ENCODE peak calls at places on chromosomes 4 and X, in eight cellular contexts. A is activated T-cell treated with anti-CD3 and anti-CD28 coated beads for 24 hours; L is activated T-helper 1 cell treated with anti-CD3 and anti-CD28 coated beads, Interleukin-2, amount 50 U/mL, for 16 hours; M is nephron progenitor cell; V is activated CD4-positive, CD25-positive, alpha-beta regulatory T cell; E is AG09309; Q is activated naive CD4-positive, alpha-beta T cell; U is MCF 10A. C is an unnamed sample.

GRCh38 chr4:14259926-14260325 is 632.4 kb upstream of the BOD1L1 start:
- DNase-seq in V (no peak), Q (no peak), A (no peak), M (no peak), L (no peak), E (peak; percentile 10), U (no peak), C (peak; percentile 51)

GRCh38 chr4:26343041-26343403 is 22.2 kb downstream of the RBPJ start:
- DNase-seq in M (no peak), L (no peak), V (no peak), A (no peak), E (no peak), U (no peak), Q (no peak), C (peak; percentile 25)

GRCh38 chr4:145234086-145234694 is 53.8 kb upstream of the OTUD4 start:
- DNase-seq in E (peak; percentile 5), A (peak; percentile 54), M (peak; percentile 54), Q (no peak), V (peak; percentile 1), L (peak; percentile 13), U (peak; percentile 84), C (peak; percentile 42)

GRCh38 chr4:3339566-3339965 is 46.7 kb downstream of the RGS12 start:
- DNase-seq in U (no peak), Q (no peak), M (no peak), L (no peak), A (no peak), E (no peak), V (no peak), C (no peak)

GRCh38 chrX:77003956-77004355 is 443.2 kb upstream of the FGF16 start:
- DNase-seq in A (peak; percentile 26), U (no peak), V (no peak), E (no peak), Q (no peak), M (no peak), L (no peak), C (no peak)

GRCh38 chr4:33650036-33650435 is 2594.3 kb downstream of the ARAP2 start:
- DNase-seq in V (no peak), U (no peak), Q (no peak), L (no peak), M (no peak), E (no peak), A (no peak), C (no peak)

GRCh38 chrX:65451663-65452062 is 82.9 kb downstream of the LAS1L start:
- DNase-seq in E (no peak), L (no peak), A (no peak), U (peak; percentile 44), V (no peak), Q (no peak), M (peak; percentile 10), C (peak; percentile 0)

GRCh38 chrX:74781507-74782034 is 143.7 kb downstream of the NEXMIF start:
- DNase-seq in M (no peak), L (no peak), Q (no peak), E (no peak), A (no peak), U (no peak), V (no peak), C (no peak)

GRCh38 chrX:111585337-111585736 is 73.9 kb downstream of the SERTM2 start:
- DNase-seq in M (peak; percentile 27), E (no peak), Q (no peak), V (no peak), A (no peak), U (no peak), L (no peak), C (no peak)

GRCh38 chr4:75995727-75996126 is 5.0 kb upstream of the SDAD1 start:
- DNase-seq in V (no peak), U (peak; percentile 66), L (no peak), E (peak; percentile 16), Q (no peak), M (peak; percentile 14), A (no peak), C (peak; percentile 36)

GRCh38 chr4:68250151-68250930 is 4.8 kb upstream of the TMPRSS11B start:
- DNase-seq in E (no peak), U (no peak), M (no peak), A (no peak), Q (no peak), V (no peak), L (no peak), C (no peak)

GRCh38 chr4:2768124-2768523 is 12.0 kb upstream of the TNIP2 start:
- DNase-seq in E (no peak), Q (no peak), U (no peak), L (no peak), M (no peak), A (no peak), V (no peak), C (no peak)

GRCh38 chrX:122134291-122134690 is 1049.8 kb upstream of the GRIA3 start:
- DNase-seq in M (no peak), A (no peak), U (no peak), E (no peak), V (no peak), L (no peak), Q (no peak), C (peak; percentile 31)

GRCh38 chr4:71261633-71262121 is 77.1 kb upstream of the SLC4A4 start:
- DNase-seq in Q (no peak), E (no peak), M (no peak), V (no peak), U (no peak), L (no peak), A (no peak), C (no peak)

GRCh38 chr4:165905405-165906027 is 32.5 kb downstream of the TLL1 start:
- DNase-seq in A (no peak), U (peak; percentile 18), L (no peak), M (no peak), Q (no peak), V (no peak), E (no peak), C (no peak)

GRCh38 chr4:183728223-183729068 is 69.4 kb downstream of the TRAPPC11 start:
- DNase-seq in M (no peak), Q (no peak), V (no peak), U (no peak), L (no peak), E (no peak), A (no peak), C (no peak)

GRCh38 chr4:105022811-105023667 is 123.6 kb upstream of the TET2 start:
- DNase-seq in Q (no peak), E (no peak), L (no peak), M (no peak), U (peak; percentile 86), A (no peak), V (no peak), C (no peak)

GRCh38 chrX:11759172-11759460 is 1.1 kb downstream of the MSL3 start:
- DNase-seq in L (no peak), Q (no peak), U (no peak), E (no peak), M (no peak), V (no peak), A (no peak), C (no peak)

GRCh38 chr4:153722036-153722435 is 37.8 kb downstream of the RNF175 start:
- DNase-seq in E (no peak), U (no peak), V (no peak), Q (no peak), M (no peak), A (no peak), L (no peak), C (no peak)

GRCh38 chr4:6271701-6272465 is 2.2 kb downstream of the WFS1 start:
- DNase-seq in M (no peak), L (no peak), Q (no peak), U (no peak), V (no peak), A (no peak), E (no peak), C (no peak)

GRCh38 chr4:79700356-79700755 is 292.3 kb upstream of the GK2 start:
- DNase-seq in M (no peak), U (no peak), L (no peak), A (no peak), Q (no peak), E (no peak), V (no peak), C (no peak)

GRCh38 chr4:24975505-24975904 is 55.2 kb downstream of the LGI2 start:
- DNase-seq in U (no peak), V (no peak), E (no peak), Q (no peak), M (no peak), L (no peak), A (no peak), C (no peak)

GRCh38 chrX:151752847-151753246 is 18.3 kb downstream of the CNGA2 start:
- DNase-seq in E (no peak), M (no peak), U (peak; percentile 33), Q (no peak), A (no peak), V (no peak), L (no peak), C (peak; percentile 32)

GRCh38 chrX:15391850-15392249 is 7.6 kb upstream of the VEGFD start:
- DNase-seq in V (no peak), L (no peak), U (no peak), M (no peak), A (no peak), E (no peak), Q (no peak), C (no peak)

GRCh38 chr4:162727232-162727631 is 439.5 kb downstream of the NAF1 start:
- DNase-seq in U (no peak), M (no peak), A (no peak), E (no peak), L (no peak), Q (no peak), V (no peak), C (no peak)

GRCh38 chr4:22897520-22898108 is 204.9 kb downstream of the GBA3 start:
- DNase-seq in U (peak; percentile 53), L (no peak), V (no peak), E (no peak), M (peak; percentile 48), A (no peak), Q (no peak), C (peak; percentile 1)

GRCh38 chr4:138217567-138217966 is 24.6 kb downstream of the SLC7A11 start:
- DNase-seq in Q (no peak), A (no peak), V (no peak), M (no peak), E (no peak), U (no peak), L (no peak), C (no peak)

GRCh38 chrX:16687514-16687913 is 25.0 kb downstream of the CTPS2 start:
- DNase-seq in A (no peak), U (no peak), L (no peak), V (no peak), E (no peak), M (no peak), Q (no peak), C (no peak)

GRCh38 chrX:150028692-150029091 is 90.4 kb upstream of the EOLA2 start:
- DNase-seq in U (no peak), V (no peak), Q (no peak), L (no peak), M (no peak), E (no peak), A (no peak), C (no peak)

C was measured in fibroblast of gingiva.